ENCODE peak calls at places on chromosome 16, in eight cellular contexts. H, F, M, Y, T, Z, U and Q are unnamed samples.

GRCh38 chr16:3696425-3697218 is 20.7 kb downstream of the TRAP1 start:
- DNase-seq in M (no peak), Y (peak; percentile 78), U (no peak), Z (no peak), F (no peak), T (no peak), H (no peak), Q (no peak)

GRCh38 chr16:58280146-58280845 is 14.5 kb downstream of the PRSS54 start:
- DNase-seq in M (no peak), T (no peak), U (no peak), H (no peak), F (no peak), Y (no peak), Z (no peak), Q (no peak)

GRCh38 chr16:81687183-81687456 is 92.0 kb upstream of the PLCG2 start:
- DNase-seq in T (no peak), U (no peak), M (no peak), Z (no peak), H (no peak), F (no peak), Y (no peak), Q (no peak)

GRCh38 chr16:74563828-74564263 is 43.1 kb downstream of the GLG1 start:
- DNase-seq in F (peak; percentile 30), M (no peak), U (no peak), H (peak; percentile 59), T (no peak), Y (peak; percentile 41), Z (no peak), Q (peak; percentile 35)

GRCh38 chr16:74723224-74723623 is 22.6 kb upstream of the MLKL start:
- DNase-seq in H (no peak), U (no peak), M (no peak), F (no peak), Z (no peak), T (no peak), Y (no peak), Q (no peak)

GRCh38 chr16:28574925-28575324 is 21.2 kb downstream of the SGF29 start:
- DNase-seq in Y (no peak), Z (no peak), T (no peak), M (no peak), U (no peak), H (no peak), F (no peak), Q (no peak)

GRCh38 chr16:6020162-6020980 is 922.8 kb upstream of the EEF2KMT start:
- DNase-seq in Z (no peak), U (no peak), Y (no peak), F (no peak), M (peak; percentile 40), T (no peak), H (no peak), Q (no peak)

GRCh38 chr16:66928702-66929388 is 3.5 kb upstream of the RRAD start:
- DNase-seq in T (no peak), H (no peak), Y (peak; percentile 56), U (no peak), Z (no peak), F (no peak), M (peak; percentile 58), Q (no peak)

GRCh38 chr16:66728117-66728787 is 23.2 kb downstream of the DYNC1LI2 start:
- DNase-seq in Y (peak; percentile 66), U (no peak), Z (no peak), M (peak; percentile 65), F (peak; percentile 55), T (no peak), H (peak; percentile 28), Q (peak; percentile 39)

GRCh38 chr16:88665148-88665547 is 2.3 kb upstream of the MVD start:
- DNase-seq in U (no peak), F (peak; percentile 80), M (no peak), T (no peak), H (no peak), Z (no peak), Y (no peak), Q (no peak)

GRCh38 chr16:11613381-11614303 is 26.9 kb upstream of the LITAF start:
- DNase-seq in U (peak; percentile 40), F (no peak), T (peak; percentile 92), H (no peak), Y (no peak), Z (peak; percentile 62), M (no peak), Q (peak; percentile 71)

GRCh38 chr16:49369638-49370219 is 3.9 kb upstream of the C16orf78 start:
- DNase-seq in T (no peak), Z (no peak), F (no peak), U (no peak), M (no peak), H (no peak), Y (no peak), Q (no peak)

GRCh38 chr16:10950393-10950792 is 6.0 kb downstream of the CLEC16A start:
- DNase-seq in H (no peak), T (no peak), Y (no peak), Z (no peak), F (no peak), U (no peak), M (no peak), Q (no peak)

GRCh38 chr16:74887084-74887483 is 97.8 kb downstream of the WDR59 start:
- DNase-seq in Z (no peak), T (no peak), F (no peak), H (no peak), M (no peak), U (no peak), Y (no peak), Q (no peak)

GRCh38 chr16:30853758-30854157 is 40.1 kb downstream of the BCL7C start:
- DNase-seq in F (no peak), M (no peak), H (no peak), Z (no peak), T (no peak), Y (no peak), U (no peak), Q (no peak)

GRCh38 chr16:8565498-8565897 is 24.8 kb downstream of the TMEM114 start:
- DNase-seq in F (no peak), U (no peak), Y (no peak), T (no peak), Z (no peak), M (peak; percentile 22), H (no peak), Q (no peak)

GRCh38 chr16:68575082-68575481 is 36.0 kb downstream of the ZFP90 start:
- DNase-seq in H (no peak), F (no peak), Z (no peak), M (no peak), U (no peak), Y (no peak), T (no peak), Q (no peak)

GRCh38 chr16:72847187-72848044 is 200.5 kb downstream of the ZFHX3 start:
- DNase-seq in Z (no peak), F (no peak), M (peak; percentile 66), U (no peak), Y (peak; percentile 76), H (no peak), T (no peak), Q (no peak)

GRCh38 chr16:27824006-27824405 is 239.5 kb downstream of the GSG1L start:
- DNase-seq in T (no peak), M (no peak), Y (no peak), F (no peak), U (no peak), H (no peak), Z (no peak), Q (no peak)

GRCh38 chr16:53754938-53755910 is 51.3 kb downstream of the FTO start:
- DNase-seq in U (no peak), Z (no peak), H (no peak), Y (peak; percentile 54), F (peak; percentile 82), T (peak; percentile 87), M (no peak), Q (no peak)

GRCh38 chr16:48409839-48410610 is 24.8 kb upstream of the SIAH1 start:
- DNase-seq in M (no peak), H (no peak), Y (peak; percentile 68), U (no peak), Z (no peak), F (peak; percentile 76), T (peak; percentile 72), Q (peak; percentile 41)

GRCh38 chr16:1474796-1475551 is at the start of gene CLCN7:
- DNase-seq in T (peak; percentile 93), H (peak; percentile 55), M (peak; percentile 90), F (peak; percentile 89), Y (peak; percentile 92), U (peak; percentile 92), Z (peak; percentile 94), Q (peak; percentile 89)
- H3K27ac ChIP-seq in T (peak within 1 kb of the TSS; percentile 79), H (peak within 1 kb of the TSS; percentile 95), M (no peak within 1 kb of the TSS), F (peak within 1 kb of the TSS; percentile 86), Y (peak within 1 kb of the TSS; percentile 98), U (peak within 1 kb of the TSS; percentile 93), Z (peak within 1 kb of the TSS; percentile 97), Q (peak within 1 kb of the TSS; percentile 89)

DNA sequence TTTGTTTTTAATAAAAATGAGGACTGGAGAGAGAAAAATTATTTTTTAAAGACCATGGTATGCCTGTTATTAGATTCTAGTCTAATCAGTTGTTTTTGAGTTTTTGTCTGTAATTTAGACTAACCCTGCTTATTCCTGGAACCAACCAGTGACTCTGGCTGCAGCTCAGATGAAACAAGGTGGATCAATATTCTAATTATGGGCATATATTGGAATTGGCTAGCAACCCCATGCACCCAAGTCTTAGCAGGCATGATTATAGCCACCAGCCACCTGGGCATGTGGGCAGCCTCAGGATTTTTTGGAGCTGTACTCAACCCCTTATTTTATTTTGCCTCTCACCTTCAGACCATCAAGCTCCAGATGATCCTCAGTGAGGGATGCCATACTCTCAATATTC is 21.6 kb upstream of the SLC6A2 start:
- DNase-seq in Z (no peak), T (no peak), H (no peak), U (no peak), F (no peak), M (no peak), Y (no peak), Q (no peak)
- H3K4me3 ChIP-seq in Z (no peak overlapping the region), T (no peak overlapping the region), H (no peak overlapping the region), U (no peak overlapping the region), F (no peak overlapping the region), M (no peak overlapping the region), Y (no peak overlapping the region), Q (no peak overlapping the region)

GRCh38 chr16:84294196-84295142 is at the start of gene WFDC1:
- DNase-seq in F (no peak), Y (no peak), T (no peak), Z (peak; percentile 19), U (no peak), H (no peak), M (peak; percentile 37), Q (no peak)
- H3K27ac ChIP-seq in F (no peak within 1 kb of the TSS), Y (no peak within 1 kb of the TSS), T (peak within 1 kb of the TSS; percentile 61), Z (peak within 1 kb of the TSS; percentile 53), U (peak within 1 kb of the TSS; percentile 66), H (no peak within 1 kb of the TSS), M (no peak within 1 kb of the TSS), Q (peak within 1 kb of the TSS; percentile 82)

GRCh38 chr16:86620184-86620583 is 41.8 kb downstream of the FOXL1 start:
- DNase-seq in Z (no peak), F (no peak), M (no peak), T (no peak), H (no peak), U (no peak), Y (no peak), Q (no peak)

GRCh38 chr16:86618431-86619262 is 40.3 kb downstream of the FOXL1 start:
- DNase-seq in U (no peak), F (no peak), M (no peak), Z (no peak), H (no peak), Y (peak; percentile 16), T (no peak), Q (no peak)

GRCh38 chr16:86621966-86622365 is 43.6 kb downstream of the FOXL1 start:
- DNase-seq in H (no peak), U (no peak), F (no peak), Z (no peak), T (no peak), Y (no peak), M (no peak), Q (no peak)

GRCh38 chr16:86616906-86617305 is 38.6 kb downstream of the FOXL1 start:
- DNase-seq in F (no peak), T (no peak), Z (no peak), U (no peak), Y (no peak), H (no peak), M (no peak), Q (no peak)

GRCh38 chr16:86619263-86619935 is 41.0 kb downstream of the FOXL1 start:
- DNase-seq in U (peak; percentile 33), F (no peak), M (no peak), Y (peak; percentile 38), H (no peak), T (no peak), Z (no peak), Q (no peak)
- H3K4me3 ChIP-seq in U (no peak overlapping the region), F (no peak overlapping the region), M (no peak overlapping the region), Y (peak overlapping the region; percentile 51), H (no peak overlapping the region), T (no peak overlapping the region), Z (peak overlapping the region; percentile 41), Q (no peak overlapping the region)